ENCODE peak calls at places on chromosomes 6 and 20, in six cellular contexts. M is mammary epithelial cell, R is K562, T is psoas muscle, S is AG04450, X is IMR-90. Y is an unnamed sample.

GRCh38 chr6:149857541-149857940 is 6.6 kb downstream of the LRP11 start:
- DNase-seq in M (no peak), S (no peak), X (no peak), R (no peak), T (no peak), Y (no peak)

GRCh38 chr6:87756858-87757257 is 54.8 kb upstream of the AKIRIN2 start:
- DNase-seq in T (no peak), R (peak; percentile 65), X (peak; percentile 83), S (peak; percentile 57), M (peak; percentile 93), Y (no peak)

GRCh38 chr6:48766349-48766748 is 655.4 kb upstream of the PTCHD4 start:
- DNase-seq in M (peak; percentile 90), R (no peak), X (peak; percentile 79), T (no peak), S (peak; percentile 29), Y (no peak)

GRCh38 chr6:39707962-39708683 is 17.1 kb downstream of the KIF6 start:
- DNase-seq in X (no peak), T (no peak), R (no peak), M (no peak), S (no peak), Y (no peak)

GRCh38 chr6:105898286-105898685 is 187.8 kb upstream of the PRDM1 start:
- DNase-seq in M (peak; percentile 79), X (peak; percentile 98), R (no peak), T (no peak), S (peak; percentile 78), Y (no peak)

GRCh38 chr6:131443514-131443913 is 129.5 kb upstream of the ARG1 start:
- DNase-seq in X (no peak), S (no peak), T (no peak), R (no peak), M (no peak), Y (no peak)

GRCh38 chr6:32050562-32050961 is 12.3 kb downstream of the CYP21A2 start:
- DNase-seq in R (no peak), M (no peak), T (no peak), S (no peak), X (no peak), Y (no peak)

GRCh38 chr20:1664911-1665310 is 7.3 kb upstream of the SIRPG start:
- DNase-seq in T (no peak), X (no peak), M (no peak), R (no peak), S (no peak), Y (no peak)

GRCh38 chr20:39878321-39878720 is 810.7 kb downstream of the MAFB start:
- DNase-seq in T (no peak), S (no peak), R (no peak), M (no peak), X (no peak), Y (no peak)

GRCh38 chr6:37688088-37688850 is 9.4 kb downstream of the MDGA1 start:
- DNase-seq in T (no peak), X (no peak), R (no peak), S (no peak), M (no peak), Y (no peak)

GRCh38 chr6:40391086-40391485 is 196.1 kb downstream of the LRFN2 start:
- DNase-seq in R (no peak), S (no peak), X (no peak), M (no peak), T (no peak), Y (no peak)

GRCh38 chr6:6221829-6222535 is 98.5 kb downstream of the F13A1 start:
- DNase-seq in M (no peak), S (no peak), X (no peak), T (no peak), R (peak; percentile 46), Y (no peak)

GRCh38 chr20:13526551-13526950 is 112.2 kb downstream of the TASP1 start:
- DNase-seq in R (no peak), S (no peak), M (peak; percentile 57), T (no peak), X (peak; percentile 29), Y (no peak)

GRCh38 chr6:136408205-136408604 is 118.6 kb upstream of the BCLAF1 start:
- DNase-seq in T (no peak), X (peak; percentile 69), M (peak; percentile 39), S (no peak), R (no peak), Y (no peak)

GRCh38 chr6:151071295-151071694 is 168.5 kb upstream of the AKAP12 start:
- DNase-seq in X (peak; percentile 91), R (no peak), M (no peak), T (peak; percentile 50), S (peak; percentile 30), Y (no peak)

GRCh38 chr6:17086469-17086868 is 15.4 kb upstream of the STMND1 start:
- DNase-seq in X (peak; percentile 83), S (peak; percentile 50), R (peak; percentile 56), M (peak; percentile 59), T (no peak), Y (peak; percentile 81)

GRCh38 chr6:169391473-169392071 is 137.9 kb upstream of the THBS2 start:
- DNase-seq in M (no peak), S (no peak), T (no peak), X (no peak), R (no peak), Y (no peak)

GRCh38 chr20:16462711-16463110 is 110.5 kb downstream of the KIF16B start:
- DNase-seq in M (no peak), T (no peak), X (no peak), R (no peak), S (no peak), Y (no peak)

GRCh38 chr20:24164360-24164759 is 175.8 kb upstream of the GGTLC1 start:
- DNase-seq in R (peak; percentile 12), T (no peak), M (peak; percentile 11), S (no peak), X (no peak), Y (no peak)

GRCh38 chr20:1324598-1325172 is 4.3 kb downstream of the SDCBP2 start:
- DNase-seq in R (peak; percentile 31), S (peak; percentile 61), X (peak; percentile 91), M (no peak), T (no peak), Y (no peak)

GRCh38 chr20:6870559-6870958 is 103.1 kb downstream of the BMP2 start:
- DNase-seq in M (no peak), R (no peak), X (no peak), S (no peak), T (no peak), Y (no peak)

GRCh38 chr6:138086573-138087196 is 20.5 kb downstream of the PERP start:
- DNase-seq in M (peak; percentile 90), T (no peak), R (no peak), S (peak; percentile 53), X (peak; percentile 83), Y (no peak)

GRCh38 chr6:52868240-52868639 is 27.6 kb upstream of the GSTA5 start:
- DNase-seq in R (no peak), M (no peak), X (no peak), T (no peak), S (no peak), Y (no peak)

GRCh38 chr6:113763883-113764282 is 93.3 kb upstream of the MARCKS start:
- DNase-seq in S (no peak), T (no peak), M (peak; percentile 98), R (no peak), X (peak; percentile 78), Y (no peak)

GRCh38 chr6:56223995-56224394 is 23.4 kb downstream of the COL21A1 start:
- DNase-seq in R (no peak), T (no peak), M (peak; percentile 83), X (peak; percentile 45), S (no peak), Y (no peak)

GRCh38 chr20:52004720-52005119 is 186.9 kb downstream of the ZFP64 start:
- DNase-seq in M (no peak), X (peak; percentile 72), T (no peak), R (no peak), S (no peak), Y (no peak)

GRCh38 chr20:52003976-52004375 is 187.6 kb downstream of the ZFP64 start:
- DNase-seq in T (no peak), R (no peak), X (no peak), M (no peak), S (no peak), Y (no peak)

GRCh38 chr20:52003415-52003814 is 188.2 kb downstream of the ZFP64 start:
- DNase-seq in M (no peak), S (no peak), R (no peak), T (no peak), X (no peak), Y (no peak)

DNA sequence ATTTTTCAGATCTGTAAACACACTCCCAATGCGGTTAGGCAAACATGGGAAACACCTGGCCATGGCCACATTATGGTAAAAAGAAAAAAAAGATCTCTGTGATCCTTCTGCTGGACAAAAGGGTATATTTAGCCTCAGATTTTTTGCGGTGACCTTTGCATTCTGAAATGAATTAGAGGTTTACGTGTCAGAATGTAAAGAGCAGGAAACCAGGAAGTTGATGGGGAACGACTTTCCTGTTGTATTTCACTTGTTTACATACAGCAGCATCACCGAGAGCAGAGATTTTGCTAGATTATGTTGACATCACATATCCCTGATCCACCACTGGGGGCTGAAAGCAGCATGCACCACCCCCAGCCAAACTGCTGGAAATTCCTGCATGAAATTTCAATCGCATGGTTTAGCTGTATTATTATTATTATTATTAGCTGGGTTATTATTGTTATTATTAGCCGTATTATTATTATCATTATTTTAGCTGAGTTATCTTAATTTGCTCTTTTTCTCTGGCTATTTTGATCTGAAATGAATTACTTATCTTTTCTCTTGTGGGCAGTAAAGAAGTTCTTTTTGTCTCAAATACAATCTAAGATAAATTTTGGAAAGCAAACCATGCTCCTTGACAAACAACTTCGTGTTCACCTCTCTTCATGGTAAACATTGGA is 189.4 kb downstream of the ZFP64 start:
- DNase-seq in M (no peak), T (no peak), R (no peak), S (no peak), X (peak; percentile 30), Y (no peak)
- TF ChIP-seq CTCF in M (no peak), T (no peak), R (no peak), S (peak; percentile 40), X (peak; percentile 21), Y (no peak)

GRCh38 chr6:110816110-110816409 is 791 bp upstream of the CDK19 start:
- DNase-seq in M (no peak), S (no peak), T (no peak), X (no peak), R (no peak), Y (no peak)

GRCh38 chr6:110814488-110815259 is 595 bp downstream of the CDK19 start:
- DNase-seq in T (peak; percentile 61), R (peak; percentile 59), S (no peak), X (peak; percentile 45), M (peak; percentile 50), Y (peak; percentile 52)

GRCh38 chr6:110813813-110814487 is 1.3 kb downstream of the CDK19 start:
- DNase-seq in S (no peak), R (peak; percentile 12), X (no peak), M (peak; percentile 11), T (no peak), Y (no peak)

GRCh38 chr6:110815260-110816109 is at the start of gene CDK19:
- DNase-seq in R (peak; percentile 98), T (peak; percentile 98), X (peak; percentile 98), M (peak; percentile 99), S (peak; percentile 92), Y (peak; percentile 97)

GRCh38 chr6:110816677-110817076 is 1.4 kb upstream of the CDK19 start:
- DNase-seq in S (no peak), X (no peak), R (no peak), T (no peak), M (no peak), Y (no peak)
- H3K27ac ChIP-seq in S (no peak overlapping the region), X (no peak overlapping the region), R (peak overlapping the region; percentile 100), T (no peak overlapping the region), M (no peak overlapping the region), Y (peak overlapping the region; percentile 98)

GRCh38 chr20:45017281-45017680 is 51.0 kb downstream of the STK4 start:
- DNase-seq in M (no peak), T (no peak), R (no peak), S (no peak), X (no peak), Y (no peak)
- TF ChIP-seq CTCF in M (no peak), T (no peak), R (no peak), S (no peak), X (no peak), Y (no peak)

GRCh38 chr20:51526105-51526470 is 16.4 kb downstream of the NFATC2 start:
- DNase-seq in S (no peak), M (no peak), X (no peak), R (no peak), T (no peak), Y (no peak)
- H3K27ac ChIP-seq in S (no peak overlapping the region), M (no peak overlapping the region), X (no peak overlapping the region), R (peak overlapping the region; percentile 60), T (peak overlapping the region; percentile 4), Y (peak overlapping the region; percentile 12)